ENCODE peak calls at places on chromosome 16, in ten cellular contexts. H is stimulated activated CD8-positive, alpha-beta memory T cell treated with anti-CD3 and anti-CD28 coated beads, Interleukin-7, amount 100 ng/mL, for 1 hour; W is brain pericyte; B is AG10803; X is activated CD8-positive, alpha-beta T cell treated with anti-CD3 and anti-CD28 coated beads for 36 hours; V is hypothalamus; D is posterior cingulate gyrus; Q is WTC11; T is hippocampal formation; S is nephron progenitor cell. U is an unnamed sample.
A peak's percentile ranks its signal among the peaks of the same experiment; 100 is the strongest.

GRCh38 chr16:52069866-52070265 is 477.1 kb downstream of the TOX3 start:
- DNase-seq in H (no peak), X (no peak), T (peak; percentile 5), D (no peak), V (no peak), B (peak; percentile 26), Q (no peak), W (no peak), S (peak; percentile 4), U (peak; percentile 10)

GRCh38 chr16:88992351-88993005 is 15.5 kb upstream of the CBFA2T3 start:
- DNase-seq in S (no peak), W (no peak), Q (no peak), D (no peak), X (no peak), T (no peak), V (no peak), B (no peak), H (no peak), U (no peak)

GRCh38 chr16:55495616-55496289 is 13.1 kb upstream of the LPCAT2 start:
- DNase-seq in S (no peak), Q (no peak), H (no peak), W (no peak), T (no peak), B (peak; percentile 93), V (no peak), X (no peak), D (no peak), U (no peak)

GRCh38 chr16:55703003-55704001 is 47.5 kb downstream of the SLC6A2 start:
- DNase-seq in W (no peak), V (peak; percentile 21), Q (no peak), D (no peak), B (peak; percentile 76), X (peak; percentile 32), T (peak; percentile 13), S (peak; percentile 19), H (no peak), U (peak; percentile 49)

GRCh38 chr16:85523602-85524364 is 89.3 kb upstream of the GSE1 start:
- DNase-seq in V (no peak), D (no peak), X (no peak), W (peak; percentile 73), B (peak; percentile 29), H (no peak), S (peak; percentile 76), T (no peak), Q (peak; percentile 70), U (no peak)

GRCh38 chr16:22023505-22023904 is 15.6 kb downstream of the MOSMO start:
- DNase-seq in X (no peak), W (no peak), Q (no peak), B (no peak), S (no peak), H (no peak), D (no peak), T (no peak), V (no peak), U (no peak)

GRCh38 chr16:66399930-66400329 is 27.2 kb upstream of the BEAN1 start:
- DNase-seq in D (no peak), T (no peak), X (no peak), V (no peak), B (no peak), Q (no peak), W (no peak), S (peak; percentile 53), H (no peak), U (no peak)

GRCh38 chr16:52471650-52472370 is 75.1 kb downstream of the TOX3 start:
- DNase-seq in W (no peak), S (no peak), H (no peak), D (no peak), B (no peak), V (no peak), T (no peak), X (no peak), Q (no peak), U (no peak)

GRCh38 chr16:4071686-4072561 is 44.3 kb downstream of the ADCY9 start:
- DNase-seq in H (no peak), Q (no peak), D (no peak), B (no peak), V (no peak), X (no peak), W (no peak), S (no peak), T (no peak), U (no peak)

GRCh38 chr16:80518436-80518835 is 22.4 kb upstream of the DYNLRB2 start:
- DNase-seq in H (no peak), D (no peak), T (no peak), V (no peak), B (no peak), Q (no peak), S (no peak), X (peak; percentile 56), W (no peak), U (no peak)

GRCh38 chr16:1048442-1049112 is 24.0 kb upstream of the SSTR5 start:
- DNase-seq in Q (peak; percentile 86), H (no peak), S (peak; percentile 83), V (peak; percentile 86), T (peak; percentile 83), X (peak; percentile 28), B (peak; percentile 21), D (peak; percentile 93), W (no peak), U (peak; percentile 87)

GRCh38 chr16:9053006-9053601 is 38.3 kb upstream of the HAPSTR1 start:
- DNase-seq in V (peak; percentile 9), X (peak; percentile 48), H (no peak), Q (peak; percentile 90), D (peak; percentile 81), W (no peak), S (peak; percentile 78), T (peak; percentile 5), B (peak; percentile 67), U (peak; percentile 61)

GRCh38 chr16:78490847-78491246 is 391.4 kb downstream of the WWOX start:
- DNase-seq in W (no peak), D (peak; percentile 83), Q (no peak), S (no peak), B (no peak), V (peak; percentile 45), H (no peak), X (no peak), T (peak; percentile 24), U (peak; percentile 13)

GRCh38 chr16:50680907-50681885 is at the start of gene SNX20:
- DNase-seq in T (no peak), H (peak; percentile 33), V (no peak), S (no peak), X (peak; percentile 81), Q (no peak), D (no peak), B (no peak), W (no peak), U (peak; percentile 53)

GRCh38 chr16:49532243-49532870 is 158.8 kb downstream of the C16orf78 start:
- DNase-seq in D (no peak), W (no peak), H (no peak), T (no peak), V (no peak), S (no peak), Q (no peak), B (no peak), X (no peak), U (no peak)

GRCh38 chr16:31005350-31006085 is 4.9 kb downstream of the STX1B start:
- DNase-seq in Q (no peak), S (no peak), D (no peak), B (no peak), X (no peak), T (no peak), W (no peak), V (no peak), H (no peak), U (no peak)

GRCh38 chr16:62732101-62732500 is 695.9 kb upstream of the CDH8 start:
- DNase-seq in S (no peak), T (no peak), B (no peak), D (no peak), W (no peak), V (no peak), Q (no peak), H (no peak), X (no peak), U (no peak)

GRCh38 chr16:66020642-66021041 is 345.8 kb upstream of the CDH5 start:
- DNase-seq in T (no peak), V (no peak), B (peak; percentile 62), X (peak; percentile 6), S (no peak), H (no peak), W (no peak), Q (no peak), D (no peak), U (no peak)

GRCh38 chr16:19524866-19525723 is 1.4 kb downstream of the CCP110 start:
- DNase-seq in W (no peak), T (peak; percentile 25), B (no peak), D (no peak), S (no peak), Q (no peak), H (no peak), V (no peak), X (no peak), U (peak; percentile 12)

GRCh38 chr16:20042848-20043247 is 30.8 kb downstream of the GPR139 start:
- DNase-seq in T (no peak), X (no peak), V (no peak), D (no peak), H (no peak), Q (no peak), B (no peak), W (no peak), S (no peak), U (no peak)

GRCh38 chr16:70770968-70771552 is 29.9 kb downstream of the VAC14 start:
- DNase-seq in W (peak; percentile 34), D (peak; percentile 92), X (peak; percentile 73), T (peak; percentile 42), V (peak; percentile 53), B (peak; percentile 48), Q (peak; percentile 86), S (peak; percentile 87), H (peak; percentile 39), U (peak; percentile 71)

GRCh38 chr16:67441289-67441753 is 10.4 kb downstream of the HSD11B2 start:
- DNase-seq in X (no peak), H (no peak), S (no peak), Q (no peak), T (no peak), V (peak; percentile 43), D (peak; percentile 75), B (no peak), W (no peak), U (peak; percentile 99)

GRCh38 chr16:53996961-53997360 is 289.6 kb downstream of the IRX3 start:
- DNase-seq in W (no peak), H (no peak), B (no peak), T (no peak), V (no peak), Q (no peak), S (no peak), D (no peak), X (no peak), U (no peak)

GRCh38 chr16:24701521-24701951 is 27.9 kb upstream of the TNRC6A start:
- DNase-seq in B (peak; percentile 68), V (no peak), X (no peak), S (no peak), W (no peak), D (no peak), T (no peak), Q (no peak), H (no peak), U (peak; percentile 40)

GRCh38 chr16:65494080-65494479 is 372.2 kb upstream of the CDH11 start:
- DNase-seq in D (no peak), Q (no peak), T (no peak), H (no peak), W (peak; percentile 67), B (no peak), V (no peak), X (no peak), S (no peak), U (no peak)

GRCh38 chr16:23213831-23214230 is 31.3 kb downstream of the SCNN1G start:
- DNase-seq in H (no peak), B (no peak), S (no peak), T (no peak), X (no peak), W (no peak), Q (no peak), D (no peak), V (no peak), U (no peak)

GRCh38 chr16:63187638-63188037 is 1151.4 kb upstream of the CDH8 start:
- DNase-seq in S (no peak), Q (no peak), T (no peak), D (no peak), W (no peak), V (no peak), X (no peak), B (no peak), H (no peak), U (no peak)

GRCh38 chr16:12573730-12574383 is 229.8 kb downstream of the CPPED1 start:
- DNase-seq in T (peak; percentile 33), B (peak; percentile 35), Q (peak; percentile 82), S (peak; percentile 71), X (peak; percentile 88), H (peak; percentile 20), D (peak; percentile 84), V (peak; percentile 54), W (no peak), U (peak; percentile 21)